ENCODE peak calls at places on chromosomes 13 and 19, in nine cellular contexts. One of them, this sample, is unnamed.

GRCh38 chr13:77544365-77544764 is 8.9 kb downstream of the SCEL start:
- DNase-seq in RWPE1: peak; percentile 48
- DNase-seq in BJ: no peak
- DNase-seq in AG04450: no peak
- DNase-seq in A673: peak; percentile 90
- DNase-seq in OCI-LY7: no peak
- DNase-seq in Calu3: no peak
- DNase-seq in tibial artery: peak; percentile 44
- DNase-seq in neural crest cell: no peak
- DNase-seq in this sample: no peak

GRCh38 chr19:30596268-30596667 is 224.1 kb downstream of the ZNF536 start:
- DNase-seq in RWPE1: no peak
- DNase-seq in BJ: no peak
- DNase-seq in AG04450: no peak
- DNase-seq in A673: no peak
- DNase-seq in OCI-LY7: no peak
- DNase-seq in Calu3: no peak
- DNase-seq in tibial artery: no peak
- DNase-seq in neural crest cell: no peak
- DNase-seq in this sample: no peak

GRCh38 chr19:5850743-5851293 is 431 bp downstream of the FUT3 start:
- DNase-seq in RWPE1: peak; percentile 29
- DNase-seq in BJ: peak; percentile 29
- DNase-seq in AG04450: no peak
- DNase-seq in A673: peak; percentile 43
- DNase-seq in OCI-LY7: peak; percentile 16
- DNase-seq in Calu3: peak; percentile 47
- DNase-seq in tibial artery: peak; percentile 28
- DNase-seq in neural crest cell: no peak
- DNase-seq in this sample: no peak

GRCh38 chr13:110123041-110123809 is 183.7 kb downstream of the COL4A1 start:
- DNase-seq in RWPE1: peak; percentile 49
- DNase-seq in BJ: no peak
- DNase-seq in AG04450: no peak
- DNase-seq in A673: no peak
- DNase-seq in OCI-LY7: no peak
- DNase-seq in Calu3: no peak
- DNase-seq in tibial artery: no peak
- DNase-seq in neural crest cell: no peak
- DNase-seq in this sample: no peak

GRCh38 chr19:42601811-42602443 is 7.2 kb upstream of the CEACAM8 start:
- DNase-seq in RWPE1: peak; percentile 36
- DNase-seq in BJ: no peak
- DNase-seq in AG04450: no peak
- DNase-seq in A673: peak; percentile 34
- DNase-seq in OCI-LY7: peak; percentile 13
- DNase-seq in Calu3: peak; percentile 69
- DNase-seq in tibial artery: no peak
- DNase-seq in neural crest cell: peak; percentile 22
- DNase-seq in this sample: no peak

GRCh38 chr13:94776956-94777355 is 64.6 kb upstream of the SOX21 start:
- DNase-seq in RWPE1: no peak
- DNase-seq in BJ: no peak
- DNase-seq in AG04450: no peak
- DNase-seq in A673: no peak
- DNase-seq in OCI-LY7: no peak
- DNase-seq in Calu3: no peak
- DNase-seq in tibial artery: no peak
- DNase-seq in neural crest cell: no peak
- DNase-seq in this sample: no peak

GRCh38 chr13:95246292-95247082 is 54.8 kb downstream of the ABCC4 start:
- DNase-seq in RWPE1: peak; percentile 22
- DNase-seq in BJ: no peak
- DNase-seq in AG04450: no peak
- DNase-seq in A673: no peak
- DNase-seq in OCI-LY7: no peak
- DNase-seq in Calu3: no peak
- DNase-seq in tibial artery: no peak
- DNase-seq in neural crest cell: no peak
- DNase-seq in this sample: no peak

GRCh38 chr13:70424428-70424827 is 316.2 kb upstream of the KLHL1 start:
- DNase-seq in RWPE1: no peak
- DNase-seq in BJ: no peak
- DNase-seq in AG04450: no peak
- DNase-seq in A673: no peak
- DNase-seq in OCI-LY7: no peak
- DNase-seq in Calu3: no peak
- DNase-seq in tibial artery: no peak
- DNase-seq in neural crest cell: no peak
- DNase-seq in this sample: no peak

GRCh38 chr13:112877976-112878955 is 90.7 kb upstream of the MCF2L start:
- DNase-seq in RWPE1: no peak
- DNase-seq in BJ: no peak
- DNase-seq in AG04450: no peak
- DNase-seq in A673: no peak
- DNase-seq in OCI-LY7: no peak
- DNase-seq in Calu3: no peak
- DNase-seq in tibial artery: no peak
- DNase-seq in neural crest cell: no peak
- DNase-seq in this sample: no peak

GRCh38 chr13:26602783-26603182 is 45.3 kb downstream of the WASF3 start:
- DNase-seq in RWPE1: no peak
- DNase-seq in BJ: no peak
- DNase-seq in AG04450: no peak
- DNase-seq in A673: no peak
- DNase-seq in OCI-LY7: no peak
- DNase-seq in Calu3: no peak
- DNase-seq in tibial artery: no peak
- DNase-seq in neural crest cell: no peak
- DNase-seq in this sample: no peak

GRCh38 chr13:26599885-26600284 is 42.4 kb downstream of the WASF3 start:
- DNase-seq in RWPE1: no peak
- DNase-seq in BJ: no peak
- DNase-seq in AG04450: no peak
- DNase-seq in A673: no peak
- DNase-seq in OCI-LY7: no peak
- DNase-seq in Calu3: no peak
- DNase-seq in tibial artery: no peak
- DNase-seq in neural crest cell: no peak
- DNase-seq in this sample: no peak

GRCh38 chr13:26599403-26599802 is 41.9 kb downstream of the WASF3 start:
- DNase-seq in RWPE1: no peak
- DNase-seq in BJ: no peak
- DNase-seq in AG04450: no peak
- DNase-seq in A673: no peak
- DNase-seq in OCI-LY7: no peak
- DNase-seq in Calu3: no peak
- DNase-seq in tibial artery: no peak
- DNase-seq in neural crest cell: no peak
- DNase-seq in this sample: no peak

GRCh38 chr13:26600345-26600761 is 42.9 kb downstream of the WASF3 start:
- DNase-seq in RWPE1: no peak
- DNase-seq in BJ: peak; percentile 15
- DNase-seq in AG04450: no peak
- DNase-seq in A673: no peak
- DNase-seq in OCI-LY7: no peak
- DNase-seq in Calu3: no peak
- DNase-seq in tibial artery: no peak
- DNase-seq in neural crest cell: no peak
- DNase-seq in this sample: no peak

DNA sequence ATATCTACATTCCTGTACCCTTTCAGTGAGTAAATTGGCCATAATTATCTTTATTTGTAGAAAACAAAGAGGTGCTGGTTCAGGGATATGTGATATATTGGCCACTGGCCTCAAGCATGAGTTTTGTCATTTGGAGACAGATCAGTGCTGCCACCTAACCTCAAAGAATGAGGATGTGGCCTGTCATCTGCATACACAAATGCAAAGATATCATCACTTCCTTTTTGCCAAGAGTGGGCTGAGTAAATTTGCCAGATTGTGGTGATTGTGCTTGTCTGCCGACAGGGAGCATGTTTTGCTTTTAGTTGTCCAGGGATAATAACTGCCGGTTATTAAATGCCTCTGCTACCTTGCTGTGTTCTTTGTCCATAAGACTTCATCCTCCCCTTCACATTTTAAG is 44.2 kb downstream of the WASF3 start:
- DNase-seq in RWPE1: no peak
- DNase-seq in BJ: no peak
- DNase-seq in AG04450: no peak
- DNase-seq in A673: peak; percentile 20
- DNase-seq in OCI-LY7: peak; percentile 41
- DNase-seq in Calu3: no peak
- DNase-seq in tibial artery: no peak
- DNase-seq in neural crest cell: no peak
- DNase-seq in this sample: no peak
- TF ChIP-seq CTCF in RWPE1: no peak
- TF ChIP-seq CTCF in BJ: peak; percentile 5
- TF ChIP-seq CTCF in AG04450: no peak
- TF ChIP-seq CTCF in A673: peak; percentile 31
- TF ChIP-seq CTCF in OCI-LY7: peak; percentile 52
- TF ChIP-seq CTCF in Calu3: no peak
- TF ChIP-seq CTCF in tibial artery: no peak
- TF ChIP-seq CTCF in neural crest cell: no peak
- TF ChIP-seq CTCF in this sample: peak; percentile 21

GRCh38 chr13:101453784-101454201 is 1.3 kb downstream of the ITGBL1 start:
- DNase-seq in RWPE1: no peak
- DNase-seq in BJ: no peak
- DNase-seq in AG04450: no peak
- DNase-seq in A673: no peak
- DNase-seq in OCI-LY7: no peak
- DNase-seq in Calu3: no peak
- DNase-seq in tibial artery: no peak
- DNase-seq in neural crest cell: no peak
- DNase-seq in this sample: no peak
- TF ChIP-seq CTCF in RWPE1: no peak
- TF ChIP-seq CTCF in BJ: peak; percentile 32
- TF ChIP-seq CTCF in AG04450: no peak
- TF ChIP-seq CTCF in A673: peak; percentile 29
- TF ChIP-seq CTCF in OCI-LY7: no peak
- TF ChIP-seq CTCF in Calu3: no peak
- TF ChIP-seq CTCF in tibial artery: peak; percentile 35
- TF ChIP-seq CTCF in neural crest cell: no peak
- TF ChIP-seq CTCF in this sample: no peak

GRCh38 chr19:8501968-8502367 is 472 bp downstream of the PRAM1 start:
- DNase-seq in RWPE1: no peak
- DNase-seq in BJ: no peak
- DNase-seq in AG04450: no peak
- DNase-seq in A673: no peak
- DNase-seq in OCI-LY7: no peak
- DNase-seq in Calu3: no peak
- DNase-seq in tibial artery: no peak
- DNase-seq in neural crest cell: no peak
- DNase-seq in this sample: no peak

GRCh38 chr19:8505680-8506401 is 3.4 kb upstream of the PRAM1 start:
- DNase-seq in RWPE1: peak; percentile 68
- DNase-seq in BJ: no peak
- DNase-seq in AG04450: peak; percentile 18
- DNase-seq in A673: peak; percentile 85
- DNase-seq in OCI-LY7: peak; percentile 83
- DNase-seq in Calu3: peak; percentile 86
- DNase-seq in tibial artery: peak; percentile 72
- DNase-seq in neural crest cell: peak; percentile 94
- DNase-seq in this sample: peak; percentile 96

GRCh38 chr19:8501547-8501946 is 893 bp downstream of the PRAM1 start:
- DNase-seq in RWPE1: no peak
- DNase-seq in BJ: no peak
- DNase-seq in AG04450: no peak
- DNase-seq in A673: no peak
- DNase-seq in OCI-LY7: no peak
- DNase-seq in Calu3: no peak
- DNase-seq in tibial artery: no peak
- DNase-seq in neural crest cell: no peak
- DNase-seq in this sample: no peak

GRCh38 chr19:8504171-8504570 is 1.7 kb upstream of the PRAM1 start:
- DNase-seq in RWPE1: no peak
- DNase-seq in BJ: no peak
- DNase-seq in AG04450: no peak
- DNase-seq in A673: no peak
- DNase-seq in OCI-LY7: no peak
- DNase-seq in Calu3: no peak
- DNase-seq in tibial artery: no peak
- DNase-seq in neural crest cell: no peak
- DNase-seq in this sample: no peak

DNA sequence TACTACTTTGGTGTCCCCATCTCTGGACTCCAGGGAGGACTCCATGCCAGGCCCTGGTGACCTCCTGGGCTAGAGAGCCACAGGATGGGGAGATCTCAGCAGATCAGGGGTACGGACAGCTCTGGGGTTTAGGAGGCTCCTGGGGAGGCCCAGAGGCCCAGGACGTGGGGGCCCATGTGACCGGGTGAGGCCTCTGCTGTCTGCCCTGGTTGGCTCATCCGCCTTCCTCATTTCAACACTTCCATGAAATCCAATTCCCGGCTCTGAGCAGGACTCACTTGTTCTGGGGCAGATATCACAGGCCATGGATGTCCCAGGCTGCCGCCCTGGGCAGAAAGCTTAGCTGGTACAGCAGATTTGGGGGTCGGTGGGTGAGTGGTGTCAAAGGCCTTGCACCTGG is 1.1 kb upstream of the PRAM1 start:
- DNase-seq in RWPE1: no peak
- DNase-seq in BJ: no peak
- DNase-seq in AG04450: no peak
- DNase-seq in A673: no peak
- DNase-seq in OCI-LY7: no peak
- DNase-seq in Calu3: no peak
- DNase-seq in tibial artery: no peak
- DNase-seq in neural crest cell: no peak
- DNase-seq in this sample: no peak
- TF ChIP-seq CTCF in RWPE1: no peak
- TF ChIP-seq CTCF in BJ: no peak
- TF ChIP-seq CTCF in AG04450: no peak
- TF ChIP-seq CTCF in A673: no peak
- TF ChIP-seq CTCF in OCI-LY7: no peak
- TF ChIP-seq CTCF in Calu3: no peak
- TF ChIP-seq CTCF in tibial artery: no peak
- TF ChIP-seq CTCF in neural crest cell: no peak
- TF ChIP-seq CTCF in this sample: no peak

GRCh38 chr19:32464279-32464678 is 58.7 kb downstream of the DPY19L3 start:
- DNase-seq in RWPE1: no peak
- DNase-seq in BJ: no peak
- DNase-seq in AG04450: no peak
- DNase-seq in A673: peak; percentile 18
- DNase-seq in OCI-LY7: peak; percentile 13
- DNase-seq in Calu3: no peak
- DNase-seq in tibial artery: no peak
- DNase-seq in neural crest cell: no peak
- DNase-seq in this sample: no peak
- TF ChIP-seq CTCF in RWPE1: peak; percentile 48
- TF ChIP-seq CTCF in BJ: peak; percentile 23
- TF ChIP-seq CTCF in AG04450: peak; percentile 49
- TF ChIP-seq CTCF in A673: peak; percentile 62
- TF ChIP-seq CTCF in OCI-LY7: peak; percentile 73
- TF ChIP-seq CTCF in Calu3: peak; percentile 13
- TF ChIP-seq CTCF in tibial artery: no peak
- TF ChIP-seq CTCF in neural crest cell: peak; percentile 61
- TF ChIP-seq CTCF in this sample: peak; percentile 38

GRCh38 chr19:49862411-49863253 is 4.7 kb downstream of the PNKP start:
- DNase-seq in RWPE1: no peak
- DNase-seq in BJ: no peak
- DNase-seq in AG04450: no peak
- DNase-seq in A673: peak; percentile 66
- DNase-seq in OCI-LY7: peak; percentile 43
- DNase-seq in Calu3: peak; percentile 25
- DNase-seq in tibial artery: no peak
- DNase-seq in neural crest cell: no peak
- DNase-seq in this sample: no peak
- TF ChIP-seq CTCF in RWPE1: no peak
- TF ChIP-seq CTCF in BJ: peak; percentile 39
- TF ChIP-seq CTCF in AG04450: peak; percentile 36
- TF ChIP-seq CTCF in A673: peak; percentile 56
- TF ChIP-seq CTCF in OCI-LY7: peak; percentile 71
- TF ChIP-seq CTCF in Calu3: no peak
- TF ChIP-seq CTCF in tibial artery: no peak
- TF ChIP-seq CTCF in neural crest cell: peak; percentile 41
- TF ChIP-seq CTCF in this sample: peak; percentile 17

This sample was measured in D721Med.